ENCODE peak calls at places on chromosomes 6 and 20, in four cellular contexts. A is Panc1, V is K562, K is fibroblast of lung. W is an unnamed sample.

GRCh38 chr20:40532103-40532502 is 156.9 kb downstream of the MAFB start:
- DNase-seq in A (no peak), V (peak; percentile 13), K (peak; percentile 34), W (no peak)

GRCh38 chr6:134686071-134686470 is 263.8 kb downstream of the ALDH8A1 start:
- DNase-seq in V (no peak), K (peak; percentile 7), A (no peak), W (no peak)

GRCh38 chr6:158764188-158764849 is 54.8 kb downstream of the EZR start:
- DNase-seq in A (no peak), K (no peak), V (no peak), W (no peak)

GRCh38 chr20:23150304-23151007 is 64.3 kb upstream of the CD93 start:
- DNase-seq in K (no peak), A (no peak), V (no peak), W (no peak)

GRCh38 chr6:20404641-20405032 is 3.0 kb downstream of the E2F3 start:
- DNase-seq in V (peak; percentile 70), A (peak; percentile 55), K (peak; percentile 74), W (peak; percentile 50)

GRCh38 chr6:106496791-106497190 is 132.5 kb downstream of the RTN4IP1 start:
- DNase-seq in V (no peak), K (no peak), A (no peak), W (no peak)

GRCh38 chr6:19452495-19452894 is 384.7 kb upstream of the ID4 start:
- DNase-seq in K (no peak), V (no peak), A (no peak), W (no peak)

GRCh38 chr20:4894981-4895381 is 106.3 kb downstream of the SLC23A2 start:
- DNase-seq in A (no peak), K (no peak), V (no peak), W (no peak)

GRCh38 chr6:82741996-82742385 is 323.6 kb downstream of the UBE3D start:
- DNase-seq in A (no peak), V (no peak), K (no peak), W (no peak)

GRCh38 chr6:6414946-6415345 is 94.5 kb upstream of the F13A1 start:
- DNase-seq in A (no peak), V (no peak), K (no peak), W (no peak)

GRCh38 chr20:8287328-8287727 is 155.3 kb downstream of the PLCB1 start:
- DNase-seq in V (no peak), K (no peak), A (no peak), W (no peak)

GRCh38 chr20:373171-373890 is 7.2 kb upstream of the TRIB3 start:
- DNase-seq in K (peak; percentile 90), V (peak; percentile 82), A (no peak), W (no peak)

GRCh38 chr6:87832025-87832825 is 130.2 kb upstream of the AKIRIN2 start:
- DNase-seq in A (no peak), V (no peak), K (peak; percentile 43), W (no peak)

GRCh38 chr6:112218563-112218962 is 35.8 kb downstream of the LAMA4 start:
- DNase-seq in A (no peak), K (peak; percentile 53), V (no peak), W (no peak)

GRCh38 chr6:158653577-158654354 is 3.9 kb downstream of the SYTL3 start:
- DNase-seq in A (no peak), V (no peak), K (peak; percentile 53), W (peak; percentile 81)

GRCh38 chr6:150196942-150197745 is 54.3 kb downstream of the PPP1R14C start:
- DNase-seq in A (no peak), V (no peak), K (no peak), W (no peak)

GRCh38 chr6:29975561-29975907 is 33.2 kb downstream of the HLA-A start:
- DNase-seq in V (no peak), A (no peak), K (no peak), W (no peak)

GRCh38 chr6:162443101-162443500 is 284.5 kb downstream of the PRKN start:
- DNase-seq in V (no peak), K (no peak), A (no peak), W (no peak)

GRCh38 chr6:162448294-162448693 is 279.3 kb downstream of the PRKN start:
- DNase-seq in A (no peak), V (no peak), K (no peak), W (no peak)

GRCh38 chr6:162442675-162443074 is 284.9 kb downstream of the PRKN start:
- DNase-seq in A (no peak), K (peak; percentile 17), V (peak; percentile 13), W (no peak)
- TF ChIP-seq CTCF in A (peak; percentile 41), K (peak; percentile 33), V (peak; percentile 43), W (no peak)

GRCh38 chr6:129635396-129636164 is 74.4 kb downstream of the ARHGAP18 start:
- DNase-seq in V (no peak), A (no peak), K (peak; percentile 87), W (no peak)

GRCh38 chr6:129638055-129639019 is 71.6 kb downstream of the ARHGAP18 start:
- DNase-seq in K (peak; percentile 87), V (no peak), A (no peak), W (no peak)

GRCh38 chr6:129641344-129641743 is 68.6 kb downstream of the ARHGAP18 start:
- DNase-seq in A (no peak), K (peak; percentile 55), V (no peak), W (no peak)

GRCh38 chr6:129634411-129635230 is 75.4 kb downstream of the ARHGAP18 start:
- DNase-seq in A (no peak), V (no peak), K (no peak), W (no peak)

DNA sequence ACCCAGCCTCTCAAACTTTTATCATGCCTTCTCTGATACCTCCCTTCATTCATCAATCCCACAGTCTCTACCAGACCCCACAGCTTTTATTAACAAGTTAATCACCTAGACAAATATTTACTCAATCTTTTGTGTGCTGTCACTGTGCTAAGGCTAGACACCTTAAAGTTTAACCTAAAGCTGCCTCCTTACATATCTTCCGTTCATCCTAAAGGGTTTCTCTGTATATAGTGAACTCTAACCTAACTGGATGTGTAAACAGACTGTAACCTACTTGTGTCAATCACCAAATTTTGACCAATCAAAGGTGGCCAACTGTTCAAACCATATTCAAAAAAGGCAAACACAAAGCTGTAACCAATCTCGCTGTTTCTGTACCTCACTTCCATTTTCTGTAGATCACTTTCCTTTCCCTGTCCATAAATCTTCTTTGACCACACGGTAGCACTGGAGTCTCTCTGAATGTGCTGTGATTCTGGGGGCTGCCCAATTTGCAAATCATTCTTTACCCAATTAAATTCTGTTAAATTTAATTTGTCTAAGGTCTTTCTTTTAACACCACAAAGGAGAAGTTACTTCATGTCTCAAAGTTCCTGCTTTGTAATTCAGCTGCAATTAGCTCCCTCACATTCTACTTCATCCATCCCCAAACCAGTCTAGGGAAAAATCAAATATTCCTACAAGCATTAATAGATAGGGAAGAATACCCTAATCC is 72.5 kb downstream of the ARHGAP18 start:
- DNase-seq in A (no peak), K (no peak), V (no peak), W (no peak)
- H3K4me1 ChIP-seq in A (no peaks in the 10 kb centered on the region), K (peaks cover 26% of the 10 kb centered on the region), V (no peaks in the 10 kb centered on the region), W (no peaks in the 10 kb centered on the region)

DNA sequence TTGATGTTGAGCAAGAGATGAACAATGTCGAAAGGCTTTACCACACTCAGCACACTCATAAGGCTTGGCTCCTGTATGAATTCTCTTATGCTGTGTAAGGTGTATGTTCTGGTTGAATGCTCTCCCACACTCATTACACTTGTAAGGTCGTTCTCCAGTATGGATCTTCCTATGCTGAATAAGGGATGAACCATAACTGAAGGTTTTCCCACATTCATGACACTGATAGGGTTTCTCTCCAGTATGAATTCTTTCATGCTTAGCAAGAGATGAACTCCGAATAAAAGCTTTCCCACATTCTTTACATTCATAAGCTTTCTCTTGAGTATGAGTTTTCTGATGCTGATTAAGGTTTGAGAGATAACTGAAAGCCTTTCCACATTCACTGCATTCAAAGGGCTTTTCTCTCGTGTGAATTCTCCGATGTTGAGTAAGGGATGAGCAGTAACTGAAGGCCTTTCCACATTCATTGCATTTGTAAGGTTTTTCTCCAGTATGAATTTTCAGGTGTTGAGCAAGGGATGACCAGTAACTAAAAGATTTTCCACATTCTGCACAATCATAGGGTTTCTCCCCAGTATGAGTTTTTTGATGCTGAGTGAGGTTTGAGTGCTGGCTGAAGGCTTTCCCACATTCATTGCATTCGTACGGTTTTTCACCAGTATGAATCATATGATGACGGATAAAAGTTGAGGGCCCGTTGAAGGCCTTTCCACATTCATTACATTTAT is 21.1 kb downstream of the ZNF184 start:
- DNase-seq in K (no peak), A (no peak), V (no peak), W (no peak)
- H3K9me3 ChIP-seq in K (peaks cover 8% of the 10 kb centered on the region), A (peaks cover 92% of the 10 kb centered on the region), V (peaks cover 56% of the 10 kb centered on the region), W (peaks cover 60% of the 10 kb centered on the region)

GRCh38 chr20:59082077-59082740 is 39.6 kb upstream of the PRELID3B start:
- DNase-seq in K (peak; percentile 11), A (no peak), V (peak; percentile 22), W (no peak)
- TF ChIP-seq CTCF in K (peak; percentile 42), A (peak; percentile 28), V (no peak), W (peak; percentile 64)

GRCh38 chr20:62643521-62644043 is 1.3 kb downstream of the SLCO4A1 start:
- DNase-seq in K (no peak), V (no peak), A (no peak), W (no peak)

GRCh38 chr20:62644044-62644795 is 1.9 kb downstream of the SLCO4A1 start:
- DNase-seq in V (no peak), A (no peak), K (no peak), W (no peak)

GRCh38 chr20:62640870-62641748 is 1.2 kb upstream of the SLCO4A1 start:
- DNase-seq in A (no peak), K (no peak), V (no peak), W (no peak)

GRCh38 chr20:62642666-62643520 is 590 bp downstream of the SLCO4A1 start:
- DNase-seq in V (peak; percentile 65), A (no peak), K (peak; percentile 8), W (no peak)

GRCh38 chr20:62641749-62642665 is at the start of gene SLCO4A1:
- DNase-seq in K (peak; percentile 16), V (peak; percentile 99), A (no peak), W (peak; percentile 80)
- H3K4me1 ChIP-seq in K (no peaks in the 10 kb centered on the region), V (peaks cover 70% of the 10 kb centered on the region), A (peaks cover 56% of the 10 kb centered on the region), W (peaks cover 21% of the 10 kb centered on the region)

GRCh38 chr6:167750956-167751358 is 75.8 kb upstream of the AFDN start:
- DNase-seq in V (no peak), A (no peak), K (no peak), W (no peak)
- H3K9me3 ChIP-seq in V (no peaks in the 10 kb centered on the region), A (no peaks in the 10 kb centered on the region), K (no peaks in the 10 kb centered on the region), W (no peaks in the 10 kb centered on the region)

GRCh38 chr20:32761831-32762753 is at the start of gene DNMT3B:
- DNase-seq in K (peak; percentile 74), A (no peak), V (peak; percentile 99), W (peak; percentile 70)
- TF ChIP-seq CTCF in K (no peak), A (no peak), V (no peak), W (no peak)

GRCh38 chr6:148852688-148853087 is 105.9 kb downstream of the UST start:
- DNase-seq in V (no peak), K (no peak), A (no peak), W (no peak)

GRCh38 chr6:148854086-148854485 is 107.3 kb downstream of the UST start:
- DNase-seq in K (peak; percentile 33), V (no peak), A (no peak), W (no peak)

GRCh38 chr6:148850936-148851335 is 104.1 kb downstream of the UST start:
- DNase-seq in K (no peak), A (no peak), V (no peak), W (no peak)

GRCh38 chr6:148848915-148849314 is 102.1 kb downstream of the UST start:
- DNase-seq in V (no peak), A (no peak), K (no peak), W (no peak)

GRCh38 chr6:148851683-148852556 is 105.1 kb downstream of the UST start:
- DNase-seq in V (no peak), A (no peak), K (no peak), W (no peak)
- H3K4me1 ChIP-seq in V (no peaks in the 10 kb centered on the region), A (no peaks in the 10 kb centered on the region), K (no peaks in the 10 kb centered on the region), W (no peaks in the 10 kb centered on the region)